ENCODE peak calls at places on chromosomes 3 and 15, in eight cellular contexts. K, W, D, O, Q, A, M and B are unnamed samples.

GRCh38 chr3:129723558-129724324 is 117.3 kb upstream of the PLXND1 start:
- DNase-seq in K (no peak), W (peak), D (no peak), O (no peak), Q (peak), A (peak), M (no peak), B (peak)

GRCh38 chr3:106575029-106575428 is 706.2 kb upstream of the CBLB start:
- DNase-seq in K (no peak), W (no peak), D (no peak), O (no peak), Q (no peak), A (no peak), M (no peak), B (no peak)

GRCh38 chr3:108662141-108662738 is 72.7 kb downstream of the DZIP3 start:
- DNase-seq in K (no peak), W (no peak), D (peak), O (peak), Q (peak), A (peak), M (no peak), B (peak)

GRCh38 chr3:123750659-123751420 is 133.3 kb downstream of the MYLK start:
- DNase-seq in K (no peak), W (no peak), D (no peak), O (no peak), Q (peak), A (peak), M (no peak), B (peak)

GRCh38 chr3:38054166-38054991 is 15.4 kb downstream of the DLEC1 start:
- DNase-seq in K (no peak), W (no peak), D (no peak), O (no peak), Q (no peak), A (no peak), M (no peak), B (no peak)

GRCh38 chr3:102400766-102401165 is 34.0 kb upstream of the ZPLD1 start:
- DNase-seq in K (no peak), W (no peak), D (no peak), O (no peak), Q (no peak), A (peak), M (no peak), B (peak)

GRCh38 chr15:47203993-47204392 is 513.3 kb upstream of the SEMA6D start:
- DNase-seq in K (no peak), W (no peak), D (no peak), O (no peak), Q (no peak), A (no peak), M (no peak), B (no peak)

GRCh38 chr3:31671976-31672375 is 139.3 kb downstream of the STT3B start:
- DNase-seq in K (peak), W (no peak), D (no peak), O (no peak), Q (no peak), A (no peak), M (no peak), B (no peak)

GRCh38 chr3:123632161-123632655 is 47.4 kb upstream of the HACD2 start:
- DNase-seq in K (no peak), W (no peak), D (no peak), O (no peak), Q (no peak), A (peak), M (no peak), B (peak)

GRCh38 chr3:3302964-3303363 is 123.5 kb upstream of the CRBN start:
- DNase-seq in K (no peak), W (no peak), D (no peak), O (no peak), Q (no peak), A (no peak), M (no peak), B (no peak)

GRCh38 chr3:42712716-42713372 is 10.2 kb upstream of the HHATL start:
- DNase-seq in K (peak), W (peak), D (no peak), O (peak), Q (no peak), A (no peak), M (no peak), B (no peak)

GRCh38 chr3:160003520-160004128 is 15.0 kb downstream of the IL12A start:
- DNase-seq in K (peak), W (no peak), D (peak), O (peak), Q (no peak), A (peak), M (no peak), B (no peak)

GRCh38 chr3:15682766-15683165 is 81.2 kb downstream of the BTD start:
- DNase-seq in K (no peak), W (no peak), D (no peak), O (no peak), Q (peak), A (peak), M (no peak), B (no peak)

GRCh38 chr3:158918008-158918407 is 116.2 kb downstream of the MFSD1 start:
- DNase-seq in K (no peak), W (no peak), D (peak), O (peak), Q (peak), A (peak), M (no peak), B (peak)

GRCh38 chr15:80695911-80696651 is 971 bp downstream of the ABHD17C start:
- DNase-seq in K (no peak), W (no peak), D (peak), O (no peak), Q (no peak), A (peak), M (no peak), B (no peak)

GRCh38 chr3:105830836-105831235 is 38.0 kb downstream of the CBLB start:
- DNase-seq in K (no peak), W (no peak), D (no peak), O (no peak), Q (no peak), A (no peak), M (no peak), B (no peak)

GRCh38 chr3:73094951-73095350 is 33.5 kb downstream of the EBLN2 start:
- DNase-seq in K (no peak), W (no peak), D (no peak), O (no peak), Q (no peak), A (no peak), M (no peak), B (no peak)

GRCh38 chr3:46663611-46664135 is 29.8 kb downstream of the ALS2CL start:
- DNase-seq in K (peak), W (no peak), D (no peak), O (no peak), Q (no peak), A (peak), M (no peak), B (no peak)

GRCh38 chr15:66085128-66085527 is 168.4 kb downstream of the MEGF11 start:
- DNase-seq in K (no peak), W (no peak), D (peak), O (peak), Q (no peak), A (no peak), M (no peak), B (no peak)

GRCh38 chr3:52171577-52172261 is 17.5 kb upstream of the POC1A start:
- DNase-seq in K (no peak), W (no peak), D (no peak), O (peak), Q (peak), A (peak), M (no peak), B (no peak)

GRCh38 chr15:93246266-93247242 is 157.5 kb upstream of the RGMA start:
- DNase-seq in K (peak), W (no peak), D (no peak), O (no peak), Q (no peak), A (no peak), M (no peak), B (no peak)

GRCh38 chr3:8278448-8278847 is 223.2 kb upstream of the LMCD1 start:
- DNase-seq in K (no peak), W (no peak), D (no peak), O (peak), Q (no peak), A (no peak), M (no peak), B (no peak)

GRCh38 chr3:43707998-43708397 is 17.3 kb downstream of the ABHD5 start:
- DNase-seq in K (no peak), W (no peak), D (no peak), O (no peak), Q (peak), A (peak), M (no peak), B (peak)

GRCh38 chr3:186255703-186256331 is 106.2 kb downstream of the DGKG start:
- DNase-seq in K (peak), W (no peak), D (peak), O (peak), Q (no peak), A (no peak), M (no peak), B (no peak)

GRCh38 chr15:40928975-40929729 is at the start of gene DLL4:
- DNase-seq in K (no peak), W (peak), D (peak), O (peak), Q (no peak), A (peak), M (no peak), B (no peak)

GRCh38 chr3:156599061-156599460 is 44.1 kb upstream of the SSR3 start:
- DNase-seq in K (no peak), W (no peak), D (no peak), O (no peak), Q (no peak), A (no peak), M (no peak), B (no peak)

GRCh38 chr3:156598413-156598812 is 43.5 kb upstream of the SSR3 start:
- DNase-seq in K (no peak), W (no peak), D (no peak), O (no peak), Q (no peak), A (no peak), M (no peak), B (no peak)

GRCh38 chr3:156599475-156599874 is 44.6 kb upstream of the SSR3 start:
- DNase-seq in K (no peak), W (no peak), D (no peak), O (no peak), Q (no peak), A (no peak), M (no peak), B (no peak)

GRCh38 chr3:156593814-156594213 is 38.9 kb upstream of the SSR3 start:
- DNase-seq in K (no peak), W (no peak), D (no peak), O (no peak), Q (no peak), A (no peak), M (no peak), B (no peak)

DNA sequence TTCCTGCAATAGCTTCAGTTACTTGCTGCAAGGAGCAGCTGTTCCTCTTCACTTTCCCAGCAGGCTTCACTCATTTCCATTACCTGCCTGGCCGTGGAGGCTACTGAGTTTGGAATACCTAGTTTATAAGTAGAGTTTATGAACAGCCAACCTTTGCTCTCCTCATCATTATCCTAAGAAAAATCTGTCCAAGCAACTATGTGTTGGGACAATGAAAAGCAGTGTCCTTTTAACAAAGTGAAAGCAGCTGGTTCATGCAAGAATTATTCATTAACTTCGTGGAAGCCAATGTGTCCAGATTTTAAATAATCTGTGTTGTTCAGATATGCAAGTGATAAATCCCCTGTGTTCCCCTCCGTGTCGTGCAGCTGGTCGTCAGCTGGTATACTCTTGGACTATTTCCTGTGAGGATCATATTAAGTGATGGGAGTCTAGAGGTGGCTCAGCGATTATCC is 39.3 kb upstream of the SSR3 start:
- DNase-seq in K (no peak), W (no peak), D (no peak), O (no peak), Q (no peak), A (peak), M (no peak), B (no peak)
- H3K4me3 ChIP-seq in K (no peak), W (no peak), D (no peak), O (no peak), Q (no peak), A (peak), M (no peak), B (no peak)

GRCh38 chr3:18847583-18848197 is 300.6 kb upstream of the KCNH8 start:
- DNase-seq in K (no peak), W (no peak), D (peak), O (no peak), Q (no peak), A (no peak), M (no peak), B (no peak)
- TF ChIP-seq CTCF in K (no peak), W (no peak), D (peak), O (no peak), Q (no peak), A (no peak), M (peak), B (no peak)

GRCh38 chr3:58163234-58163633 is 47.5 kb downstream of the DNASE1L3 start:
- DNase-seq in K (no peak), W (no peak), D (no peak), O (no peak), Q (no peak), A (peak), M (no peak), B (no peak)

GRCh38 chr3:58168498-58168897 is 42.3 kb downstream of the DNASE1L3 start:
- DNase-seq in K (no peak), W (no peak), D (no peak), O (no peak), Q (no peak), A (no peak), M (no peak), B (no peak)

GRCh38 chr3:58164199-58164879 is 46.4 kb downstream of the DNASE1L3 start:
- DNase-seq in K (no peak), W (no peak), D (no peak), O (no peak), Q (no peak), A (peak), M (no peak), B (no peak)

GRCh38 chr3:58167431-58168351 is 43.1 kb downstream of the DNASE1L3 start:
- DNase-seq in K (no peak), W (peak), D (peak), O (peak), Q (no peak), A (peak), M (no peak), B (peak)

GRCh38 chr3:58164916-58165821 is 45.6 kb downstream of the DNASE1L3 start:
- DNase-seq in K (no peak), W (no peak), D (no peak), O (no peak), Q (no peak), A (no peak), M (no peak), B (no peak)
- H3K4me3 ChIP-seq in K (no peak), W (no peak), D (no peak), O (no peak), Q (no peak), A (no peak), M (no peak), B (no peak)

DNA sequence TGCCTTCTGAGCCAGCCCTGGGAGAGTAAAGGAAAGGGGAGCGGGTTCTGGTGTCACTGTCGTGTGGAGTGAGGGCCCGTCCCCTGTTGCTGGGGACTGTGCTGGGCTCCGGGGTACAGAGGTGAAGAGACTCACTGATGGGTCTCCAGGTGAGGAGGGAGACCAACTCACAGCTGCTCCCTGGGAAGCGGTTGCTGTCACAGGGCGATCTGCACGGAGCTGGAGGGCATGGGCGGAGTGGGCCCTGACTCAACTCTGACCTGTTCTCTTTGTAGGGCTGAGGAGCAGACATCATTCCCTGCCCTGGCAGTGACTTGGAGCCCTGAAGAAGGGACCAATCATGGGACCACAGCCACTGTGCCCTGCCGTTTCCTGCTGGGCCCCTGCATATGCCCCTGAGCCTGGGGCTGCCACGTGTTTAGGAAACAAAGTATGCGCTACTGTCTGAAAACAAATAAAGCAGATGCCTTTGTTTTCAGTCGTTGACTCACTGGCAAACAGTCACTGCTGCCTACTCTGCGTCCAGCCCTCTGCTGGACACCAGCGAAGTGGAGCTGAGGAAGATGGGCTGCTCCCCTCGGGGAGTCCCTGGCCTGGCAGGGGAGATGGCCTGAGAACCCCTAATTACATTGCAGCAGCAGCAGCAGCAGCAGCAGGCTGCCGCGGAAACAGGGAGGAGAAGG is 22.9 kb upstream of the PLXNA1 start:
- DNase-seq in K (peak), W (no peak), D (no peak), O (no peak), Q (peak), A (peak), M (no peak), B (no peak)
- TF ChIP-seq CTCF in K (no peak), W (no peak), D (no peak), O (no peak), Q (peak), A (peak), M (no peak), B (peak)

DNA sequence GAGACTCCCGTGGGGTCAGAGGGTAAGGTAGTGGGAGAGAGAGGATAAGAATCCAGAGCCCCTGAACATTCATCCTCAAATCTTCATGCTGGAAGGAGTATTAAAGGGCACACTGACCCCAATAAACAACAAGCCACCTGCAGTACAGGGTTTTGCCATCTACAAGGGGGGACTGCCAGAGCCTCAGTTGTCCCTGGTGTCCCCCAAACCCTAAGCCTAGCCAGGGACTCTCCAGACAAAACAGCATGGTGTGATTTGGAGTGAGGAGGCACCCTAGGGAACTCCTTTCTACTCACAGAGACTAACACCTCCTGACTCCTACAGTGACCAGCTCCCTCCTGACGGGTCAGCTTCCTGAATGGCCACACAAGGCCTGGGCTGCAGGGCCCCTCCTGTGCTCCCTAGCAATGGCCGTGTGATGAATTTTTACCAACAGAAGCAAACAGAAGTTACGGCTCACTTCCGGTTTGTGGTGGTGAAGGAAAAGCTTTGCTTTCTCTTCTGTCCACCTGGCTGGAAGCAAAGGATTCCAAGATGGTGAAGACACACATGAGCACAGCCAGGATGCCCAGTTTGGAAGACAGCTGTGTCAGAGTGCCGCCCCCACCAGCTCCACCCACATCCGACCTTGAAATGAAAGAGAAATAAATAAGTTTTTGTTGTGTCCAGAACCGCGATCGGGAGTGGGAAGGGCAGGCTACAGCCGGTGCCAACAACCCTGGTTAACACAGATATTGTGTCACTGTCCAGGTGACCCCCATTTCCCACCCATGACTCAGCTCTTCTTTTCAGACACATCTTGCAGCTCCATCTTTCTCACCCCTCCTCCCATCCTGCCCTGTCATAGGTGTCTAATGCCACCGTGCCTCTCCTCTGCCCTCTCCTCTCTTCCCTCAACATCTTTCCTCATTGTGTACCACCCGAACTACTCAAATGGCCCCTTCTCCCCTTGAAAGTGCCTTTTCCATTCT is 69.6 kb upstream of the ATP13A3 start:
- DNase-seq in K (no peak), W (no peak), D (peak), O (no peak), Q (no peak), A (no peak), M (no peak), B (no peak)
- H3K4me3 ChIP-seq in K (no peak), W (no peak), D (peak), O (no peak), Q (no peak), A (no peak), M (no peak), B (no peak)

DNA sequence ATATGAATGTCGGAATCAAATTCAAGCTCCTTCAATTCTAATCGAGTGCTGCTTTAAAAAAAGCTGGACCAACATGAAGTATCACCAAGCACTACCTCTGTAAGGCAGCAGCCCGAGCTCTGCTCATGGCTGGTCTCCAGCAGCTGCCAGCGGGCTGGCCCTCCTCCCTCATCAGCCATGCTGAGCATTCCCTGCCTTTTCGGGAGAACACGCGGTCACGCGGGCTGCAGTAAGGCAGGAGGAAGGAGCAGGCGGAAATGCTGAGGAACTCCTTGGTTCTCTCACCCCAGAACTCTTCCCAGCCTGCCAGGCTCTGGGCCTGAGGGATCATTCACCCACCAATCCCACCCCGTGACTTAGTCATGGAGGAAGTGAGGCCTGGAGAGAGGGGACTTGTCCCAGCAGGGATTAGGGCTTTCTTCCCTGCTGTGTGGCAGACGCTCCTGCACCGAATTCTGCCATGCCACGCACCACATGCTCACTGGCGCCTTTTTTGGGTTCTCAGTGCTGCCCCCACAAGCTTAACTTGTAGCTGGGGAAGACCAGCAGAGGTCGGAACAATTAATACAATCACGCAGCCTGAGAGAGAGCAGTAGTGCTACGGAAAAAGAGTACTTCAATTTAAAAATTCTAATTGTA is 42.9 kb upstream of the RPL32 start:
- DNase-seq in K (no peak), W (peak), D (no peak), O (peak), Q (no peak), A (peak), M (no peak), B (no peak)
- TF ChIP-seq CTCF in K (no peak), W (no peak), D (no peak), O (no peak), Q (no peak), A (no peak), M (no peak), B (no peak)